ENCODE peak calls at places on chromosomes 5 and 9, in five cellular contexts. T is transverse colon, Q is caudate nucleus, K is brain microvascular endothelial cell, L is iris pigment epithelial cell. D is an unnamed sample.

GRCh38 chr5:87393331-87393730 is 19.4 kb downstream of the CCNH start:
- DNase-seq in T (no peak), Q (no peak), K (no peak), L (peak; percentile 91), D (no peak)

GRCh38 chr9:85543196-85543595 is 198.6 kb downstream of the AGTPBP1 start:
- DNase-seq in T (no peak), Q (no peak), K (no peak), L (no peak), D (no peak)

GRCh38 chr9:89500008-89500407 is 2.1 kb upstream of the SEMA4D start:
- DNase-seq in T (no peak), Q (no peak), K (no peak), L (no peak), D (no peak)

GRCh38 chr9:105173306-105173705 is 71.1 kb upstream of the SLC44A1 start:
- DNase-seq in T (no peak), Q (peak; percentile 27), K (no peak), L (no peak), D (no peak)

GRCh38 chr9:1052119-1052907 is 2.2 kb downstream of the DMRT2 start:
- DNase-seq in T (no peak), Q (no peak), K (no peak), L (no peak), D (no peak)

GRCh38 chr5:42587056-42587723 is 164.0 kb downstream of the GHR start:
- DNase-seq in T (no peak), Q (no peak), K (no peak), L (no peak), D (no peak)

GRCh38 chr5:124263172-124263571 is 483.3 kb downstream of the ZNF608 start:
- DNase-seq in T (no peak), Q (no peak), K (no peak), L (no peak), D (no peak)

GRCh38 chr5:137575847-137576246 is 76.7 kb upstream of the SPOCK1 start:
- DNase-seq in T (no peak), Q (no peak), K (no peak), L (no peak), D (peak; percentile 55)

GRCh38 chr9:28365736-28366135 is 792.5 kb upstream of the C9orf72 start:
- DNase-seq in T (no peak), Q (no peak), K (peak; percentile 32), L (peak; percentile 3), D (no peak)

GRCh38 chr5:147407094-147407681 is 102.7 kb downstream of the DPYSL3 start:
- DNase-seq in T (no peak), Q (no peak), K (peak; percentile 58), L (peak; percentile 52), D (no peak)

GRCh38 chr9:133155156-133155555 is 8.6 kb downstream of the GBGT1 start:
- DNase-seq in T (no peak), Q (no peak), K (no peak), L (no peak), D (no peak)

GRCh38 chr9:124784503-124784902 is 7.6 kb downstream of the OLFML2A start:
- DNase-seq in T (no peak), Q (no peak), K (no peak), L (peak; percentile 60), D (no peak)

GRCh38 chr5:1216211-1216917 is 8.8 kb upstream of the SLC6A18 start:
- DNase-seq in T (no peak), Q (no peak), K (no peak), L (no peak), D (no peak)

GRCh38 chr5:9789818-9790217 is 159.7 kb upstream of the TAS2R1 start:
- DNase-seq in T (no peak), Q (no peak), K (no peak), L (no peak), D (no peak)

GRCh38 chr5:133458435-133458834 is 153.9 kb downstream of the FSTL4 start:
- DNase-seq in T (no peak), Q (no peak), K (no peak), L (no peak), D (no peak)

GRCh38 chr5:180639287-180639686 is 10.1 kb downstream of the FLT4 start:
- DNase-seq in T (no peak), Q (no peak), K (no peak), L (no peak), D (no peak)

GRCh38 chr9:8552732-8553131 is 753.2 kb upstream of the DMAC1 start:
- DNase-seq in T (no peak), Q (peak; percentile 48), K (no peak), L (no peak), D (no peak)

GRCh38 chr5:137320056-137321045 is 178.8 kb downstream of the SPOCK1 start:
- DNase-seq in T (no peak), Q (peak; percentile 16), K (peak; percentile 58), L (peak; percentile 47), D (peak; percentile 41)

GRCh38 chr9:92177591-92177990 is 62.4 kb upstream of the SPTLC1 start:
- DNase-seq in T (no peak), Q (no peak), K (no peak), L (no peak), D (no peak)

GRCh38 chr9:128025756-128026155 is 41.4 kb downstream of the NAIF1 start:
- DNase-seq in T (no peak), Q (no peak), K (no peak), L (no peak), D (no peak)

GRCh38 chr5:176450077-176450476 is 1.9 kb downstream of the FAF2 start:
- DNase-seq in T (no peak), Q (no peak), K (no peak), L (no peak), D (no peak)

GRCh38 chr5:8033261-8033660 is 164.3 kb downstream of the MTRR start:
- DNase-seq in T (no peak), Q (no peak), K (no peak), L (no peak), D (no peak)

GRCh38 chr5:32780508-32780919 is 69.4 kb downstream of the NPR3 start:
- DNase-seq in T (no peak), Q (no peak), K (no peak), L (no peak), D (no peak)